ENCODE peak calls at places on chromosomes 4 and X, in seven cellular contexts. S is aorta; L is activated T-cell treated with anti-CD3 and anti-CD28 coated beads, Interleukin-2, amount 50 U/mL, for 72 hours; V is Right ventricle myocardium inferior; H is esophagus mucosa; J is activated naive CD4-positive, alpha-beta T cell treated with anti-CD3 and anti-CD28 coated beads, Interleukin-2, amount 50 U/mL, for 72 hours; Y is gastrocnemius medialis. T is an unnamed sample.
A peak's percentile ranks its signal among the peaks of the same experiment; 100 is the strongest.

GRCh38 chr4:164423819-164424218 is 330.1 kb upstream of the SMIM31 start:
- ATAC-seq in S (no peak), J (no peak), H (no peak), Y (no peak), L (no peak), V (no peak), T (no peak)

GRCh38 chr4:96389752-96390151 is 549.9 kb downstream of the PDHA2 start:
- ATAC-seq in V (no peak), J (no peak), L (no peak), Y (no peak), S (no peak), H (no peak), T (no peak)

GRCh38 chrX:85914431-85914830 is 132.9 kb downstream of the CHM start:
- ATAC-seq in J (no peak), Y (no peak), V (no peak), S (no peak), H (no peak), L (no peak), T (no peak)

GRCh38 chr4:8021796-8022195 is 82.1 kb upstream of the AFAP1 start:
- ATAC-seq in Y (no peak), L (no peak), V (no peak), J (no peak), S (no peak), H (no peak), T (no peak)

GRCh38 chr4:183700407-183700806 is 41.3 kb downstream of the TRAPPC11 start:
- ATAC-seq in S (no peak), L (no peak), Y (no peak), V (no peak), H (no peak), J (no peak), T (no peak)

GRCh38 chr4:139540637-139541036 is 15.4 kb downstream of the SETD7 start:
- ATAC-seq in S (no peak), V (no peak), Y (no peak), H (no peak), L (no peak), J (no peak), T (no peak)

GRCh38 chrX:149962859-149963757 is 24.8 kb upstream of the EOLA2 start:
- ATAC-seq in S (peak; percentile 87), J (no peak), Y (peak; percentile 63), H (peak; percentile 88), L (peak; percentile 64), V (peak; percentile 77), T (peak; percentile 46)

GRCh38 chr4:120902925-120903324 is 19.6 kb downstream of the PRDM5 start:
- ATAC-seq in H (no peak), L (peak; percentile 91), J (peak; percentile 91), Y (no peak), S (no peak), V (no peak), T (no peak)

GRCh38 chrX:136061302-136061701 is 76.1 kb downstream of the SLC9A6 start:
- ATAC-seq in L (no peak), S (no peak), J (no peak), V (peak; percentile 58), H (no peak), Y (no peak), T (no peak)

GRCh38 chr4:140116442-140117104 is 37.4 kb downstream of the MAML3 start:
- ATAC-seq in L (peak; percentile 99), J (peak; percentile 99), H (peak; percentile 52), S (no peak), V (no peak), Y (no peak), T (no peak)

GRCh38 chr4:102546635-102547034 is 45.5 kb downstream of the NFKB1 start:
- ATAC-seq in L (peak; percentile 43), J (peak; percentile 64), H (no peak), S (no peak), V (no peak), Y (no peak), T (no peak)

GRCh38 chr4:159052315-159052714 is 50.6 kb upstream of the RAPGEF2 start:
- ATAC-seq in J (no peak), V (no peak), Y (no peak), S (no peak), H (no peak), L (no peak), T (no peak)

T was measured in gastroesophageal sphincter.